ENCODE peak calls at places on chromosome 19, in nine cellular contexts. One of them, this sample, is unnamed.

GRCh38 chr19:52991021-52991420 is 22.7 kb upstream of the ERVV-1 start:
- DNase-seq in left ventricle myocardium inferior: no peak
- DNase-seq in omental fat pad: no peak
- DNase-seq in endodermal cell: no peak
- DNase-seq in uterus: no peak
- DNase-seq in AG04449: no peak
- DNase-seq in activated CD8-positive, alpha-beta T cell treated with anti-CD3 and anti-CD28 coated beads for 36 hours: no peak
- DNase-seq in neural progenitor cell: no peak
- DNase-seq in GM06990: no peak
- DNase-seq in this sample: no peak

GRCh38 chr19:1929051-1929742 is 11.8 kb upstream of the CSNK1G2 start:
- DNase-seq in left ventricle myocardium inferior: peak; percentile 81
- DNase-seq in omental fat pad: peak; percentile 65
- DNase-seq in endodermal cell: peak; percentile 95
- DNase-seq in uterus: peak; percentile 72
- DNase-seq in AG04449: no peak
- DNase-seq in activated CD8-positive, alpha-beta T cell treated with anti-CD3 and anti-CD28 coated beads for 36 hours: peak; percentile 87
- DNase-seq in neural progenitor cell: peak; percentile 93
- DNase-seq in GM06990: peak; percentile 87
- DNase-seq in this sample: peak; percentile 83

GRCh38 chr19:6018786-6019185 is 40.8 kb upstream of the RANBP3 start:
- DNase-seq in left ventricle myocardium inferior: no peak
- DNase-seq in omental fat pad: no peak
- DNase-seq in endodermal cell: peak; percentile 90
- DNase-seq in uterus: no peak
- DNase-seq in AG04449: no peak
- DNase-seq in activated CD8-positive, alpha-beta T cell treated with anti-CD3 and anti-CD28 coated beads for 36 hours: peak; percentile 37
- DNase-seq in neural progenitor cell: peak; percentile 70
- DNase-seq in GM06990: no peak
- DNase-seq in this sample: no peak

GRCh38 chr19:16327911-16328823 is 3.5 kb downstream of the KLF2 start:
- DNase-seq in left ventricle myocardium inferior: peak; percentile 79
- DNase-seq in omental fat pad: peak; percentile 66
- DNase-seq in endodermal cell: no peak
- DNase-seq in uterus: peak; percentile 85
- DNase-seq in AG04449: no peak
- DNase-seq in activated CD8-positive, alpha-beta T cell treated with anti-CD3 and anti-CD28 coated beads for 36 hours: peak; percentile 65
- DNase-seq in neural progenitor cell: no peak
- DNase-seq in GM06990: peak; percentile 47
- DNase-seq in this sample: no peak

GRCh38 chr19:31339405-31339804 is 9.8 kb downstream of the TSHZ3 start:
- DNase-seq in left ventricle myocardium inferior: no peak
- DNase-seq in omental fat pad: no peak
- DNase-seq in endodermal cell: no peak
- DNase-seq in uterus: no peak
- DNase-seq in AG04449: no peak
- DNase-seq in activated CD8-positive, alpha-beta T cell treated with anti-CD3 and anti-CD28 coated beads for 36 hours: no peak
- DNase-seq in neural progenitor cell: no peak
- DNase-seq in GM06990: no peak
- DNase-seq in this sample: no peak

GRCh38 chr19:13684021-13684420 is 80.3 kb upstream of the MRI1 start:
- DNase-seq in left ventricle myocardium inferior: no peak
- DNase-seq in omental fat pad: no peak
- DNase-seq in endodermal cell: no peak
- DNase-seq in uterus: no peak
- DNase-seq in AG04449: no peak
- DNase-seq in activated CD8-positive, alpha-beta T cell treated with anti-CD3 and anti-CD28 coated beads for 36 hours: no peak
- DNase-seq in neural progenitor cell: no peak
- DNase-seq in GM06990: no peak
- DNase-seq in this sample: no peak

GRCh38 chr19:374886-375235 is 30.3 kb upstream of the MIER2 start:
- DNase-seq in left ventricle myocardium inferior: no peak
- DNase-seq in omental fat pad: no peak
- DNase-seq in endodermal cell: peak; percentile 43
- DNase-seq in uterus: no peak
- DNase-seq in AG04449: no peak
- DNase-seq in activated CD8-positive, alpha-beta T cell treated with anti-CD3 and anti-CD28 coated beads for 36 hours: no peak
- DNase-seq in neural progenitor cell: no peak
- DNase-seq in GM06990: no peak
- DNase-seq in this sample: no peak

GRCh38 chr19:35670686-35671085 is 4.4 kb downstream of the UPK1A start:
- DNase-seq in left ventricle myocardium inferior: no peak
- DNase-seq in omental fat pad: no peak
- DNase-seq in endodermal cell: no peak
- DNase-seq in uterus: no peak
- DNase-seq in AG04449: no peak
- DNase-seq in activated CD8-positive, alpha-beta T cell treated with anti-CD3 and anti-CD28 coated beads for 36 hours: no peak
- DNase-seq in neural progenitor cell: no peak
- DNase-seq in GM06990: no peak
- DNase-seq in this sample: no peak

GRCh38 chr19:46573679-46574522 is 27.2 kb upstream of the CALM3 start:
- DNase-seq in left ventricle myocardium inferior: no peak
- DNase-seq in omental fat pad: no peak
- DNase-seq in endodermal cell: peak; percentile 50
- DNase-seq in uterus: no peak
- DNase-seq in AG04449: no peak
- DNase-seq in activated CD8-positive, alpha-beta T cell treated with anti-CD3 and anti-CD28 coated beads for 36 hours: no peak
- DNase-seq in neural progenitor cell: no peak
- DNase-seq in GM06990: no peak
- DNase-seq in this sample: no peak

GRCh38 chr19:46574533-46574932 is 26.6 kb upstream of the CALM3 start:
- DNase-seq in left ventricle myocardium inferior: no peak
- DNase-seq in omental fat pad: no peak
- DNase-seq in endodermal cell: peak; percentile 74
- DNase-seq in uterus: no peak
- DNase-seq in AG04449: no peak
- DNase-seq in activated CD8-positive, alpha-beta T cell treated with anti-CD3 and anti-CD28 coated beads for 36 hours: peak; percentile 68
- DNase-seq in neural progenitor cell: peak; percentile 9
- DNase-seq in GM06990: no peak
- DNase-seq in this sample: no peak

GRCh38 chr19:46578450-46578849 is 22.7 kb upstream of the CALM3 start:
- DNase-seq in left ventricle myocardium inferior: no peak
- DNase-seq in omental fat pad: no peak
- DNase-seq in endodermal cell: no peak
- DNase-seq in uterus: no peak
- DNase-seq in AG04449: no peak
- DNase-seq in activated CD8-positive, alpha-beta T cell treated with anti-CD3 and anti-CD28 coated beads for 36 hours: no peak
- DNase-seq in neural progenitor cell: no peak
- DNase-seq in GM06990: no peak
- DNase-seq in this sample: no peak

GRCh38 chr19:46580247-46580646 is 20.9 kb upstream of the CALM3 start:
- DNase-seq in left ventricle myocardium inferior: no peak
- DNase-seq in omental fat pad: no peak
- DNase-seq in endodermal cell: no peak
- DNase-seq in uterus: no peak
- DNase-seq in AG04449: no peak
- DNase-seq in activated CD8-positive, alpha-beta T cell treated with anti-CD3 and anti-CD28 coated beads for 36 hours: no peak
- DNase-seq in neural progenitor cell: no peak
- DNase-seq in GM06990: no peak
- DNase-seq in this sample: no peak

DNA sequence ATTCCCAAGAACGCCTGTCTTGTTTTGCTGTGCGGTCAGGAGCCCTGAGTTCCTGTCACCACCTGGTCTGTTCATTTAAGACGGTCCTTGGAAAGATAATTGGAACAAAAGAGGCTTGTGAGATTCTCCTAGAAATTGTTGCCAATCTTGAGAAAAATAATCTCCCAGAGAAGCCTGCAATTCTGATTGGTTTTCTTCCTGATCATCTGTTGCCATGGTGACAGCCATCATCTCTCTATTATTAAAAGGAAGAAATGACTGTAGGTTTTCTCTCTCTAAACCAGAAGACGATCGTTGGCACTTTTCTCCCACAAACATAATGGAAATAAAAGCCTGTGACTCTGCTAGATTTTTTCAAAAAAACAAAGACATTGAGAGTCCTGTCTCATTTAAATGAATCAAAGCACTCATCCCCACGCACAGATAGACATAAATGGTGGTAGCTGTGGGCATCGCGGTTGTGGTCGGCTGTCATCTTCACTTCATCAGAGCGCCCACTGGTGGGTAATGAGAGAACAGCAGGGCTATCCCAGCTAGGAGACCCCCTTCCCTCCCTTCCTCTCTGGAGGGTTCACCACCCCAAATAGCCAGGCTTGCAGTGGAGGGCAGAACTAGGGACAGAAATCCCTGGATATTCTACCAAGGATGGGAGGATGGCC is 21.7 kb upstream of the CALM3 start:
- DNase-seq in left ventricle myocardium inferior: no peak
- DNase-seq in omental fat pad: no peak
- DNase-seq in endodermal cell: peak; percentile 81
- DNase-seq in uterus: no peak
- DNase-seq in AG04449: no peak
- DNase-seq in activated CD8-positive, alpha-beta T cell treated with anti-CD3 and anti-CD28 coated beads for 36 hours: peak; percentile 76
- DNase-seq in neural progenitor cell: peak; percentile 55
- DNase-seq in GM06990: no peak
- DNase-seq in this sample: no peak
- TF ChIP-seq CTCF in left ventricle myocardium inferior: peak; percentile 35
- TF ChIP-seq CTCF in omental fat pad: no peak
- TF ChIP-seq CTCF in endodermal cell: peak; percentile 75
- TF ChIP-seq CTCF in uterus: no peak
- TF ChIP-seq CTCF in AG04449: peak; percentile 37
- TF ChIP-seq CTCF in activated CD8-positive, alpha-beta T cell treated with anti-CD3 and anti-CD28 coated beads for 36 hours: peak; percentile 56
- TF ChIP-seq CTCF in neural progenitor cell: peak; percentile 68
- TF ChIP-seq CTCF in GM06990: peak; percentile 66
- TF ChIP-seq CTCF in this sample: peak; percentile 39

DNA sequence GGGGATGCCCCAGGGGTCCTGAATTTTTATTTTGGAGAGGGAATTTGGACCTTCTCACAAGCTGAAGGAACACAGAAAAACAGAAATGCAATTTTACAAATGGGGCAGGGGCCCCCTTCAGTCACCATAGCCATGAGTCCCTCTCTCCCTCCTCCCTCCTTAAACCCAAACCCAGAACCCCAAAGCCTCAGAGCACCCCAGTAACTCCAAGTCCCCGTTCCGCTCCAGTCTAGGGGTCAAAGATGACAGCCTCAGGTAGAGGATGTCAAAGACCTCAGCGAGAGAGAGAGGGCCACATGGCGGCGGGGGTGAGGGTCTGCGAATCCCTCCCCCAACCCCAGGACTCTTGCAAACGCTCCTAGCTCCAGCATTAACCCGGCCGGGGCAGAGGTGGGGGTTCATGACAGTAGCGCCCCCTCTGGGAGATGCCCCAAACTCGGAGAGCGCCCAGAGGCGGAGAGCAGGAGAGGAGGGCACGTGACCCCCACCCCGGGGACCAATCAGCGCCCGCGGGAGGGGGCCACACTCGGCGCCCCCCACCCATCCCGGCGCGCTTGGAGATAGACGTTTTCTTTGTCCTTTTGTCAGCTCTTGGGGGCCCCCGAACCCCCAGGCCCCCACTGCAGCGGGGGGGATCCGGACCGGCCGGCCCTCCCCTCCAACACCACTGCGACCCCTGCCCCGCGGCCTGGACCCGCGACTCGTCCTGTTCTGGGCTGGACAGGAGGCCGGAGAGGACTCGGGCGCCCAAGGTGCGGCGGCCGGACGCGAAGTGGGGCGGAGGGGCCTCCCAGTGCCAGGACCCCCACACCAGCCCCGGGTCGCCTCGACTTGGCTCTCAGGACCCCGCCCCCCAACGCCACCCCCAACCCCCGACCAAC is 20.8 kb upstream of the SEMA6B start:
- DNase-seq in left ventricle myocardium inferior: no peak
- DNase-seq in omental fat pad: no peak
- DNase-seq in endodermal cell: peak; percentile 88
- DNase-seq in uterus: no peak
- DNase-seq in AG04449: no peak
- DNase-seq in activated CD8-positive, alpha-beta T cell treated with anti-CD3 and anti-CD28 coated beads for 36 hours: no peak
- DNase-seq in neural progenitor cell: peak; percentile 78
- DNase-seq in GM06990: no peak
- DNase-seq in this sample: no peak
- TF ChIP-seq CTCF in left ventricle myocardium inferior: no peak
- TF ChIP-seq CTCF in omental fat pad: no peak
- TF ChIP-seq CTCF in endodermal cell: peak; percentile 60
- TF ChIP-seq CTCF in uterus: no peak
- TF ChIP-seq CTCF in AG04449: peak; percentile 31
- TF ChIP-seq CTCF in activated CD8-positive, alpha-beta T cell treated with anti-CD3 and anti-CD28 coated beads for 36 hours: no peak
- TF ChIP-seq CTCF in neural progenitor cell: peak; percentile 63
- TF ChIP-seq CTCF in GM06990: no peak
- TF ChIP-seq CTCF in this sample: no peak

DNA sequence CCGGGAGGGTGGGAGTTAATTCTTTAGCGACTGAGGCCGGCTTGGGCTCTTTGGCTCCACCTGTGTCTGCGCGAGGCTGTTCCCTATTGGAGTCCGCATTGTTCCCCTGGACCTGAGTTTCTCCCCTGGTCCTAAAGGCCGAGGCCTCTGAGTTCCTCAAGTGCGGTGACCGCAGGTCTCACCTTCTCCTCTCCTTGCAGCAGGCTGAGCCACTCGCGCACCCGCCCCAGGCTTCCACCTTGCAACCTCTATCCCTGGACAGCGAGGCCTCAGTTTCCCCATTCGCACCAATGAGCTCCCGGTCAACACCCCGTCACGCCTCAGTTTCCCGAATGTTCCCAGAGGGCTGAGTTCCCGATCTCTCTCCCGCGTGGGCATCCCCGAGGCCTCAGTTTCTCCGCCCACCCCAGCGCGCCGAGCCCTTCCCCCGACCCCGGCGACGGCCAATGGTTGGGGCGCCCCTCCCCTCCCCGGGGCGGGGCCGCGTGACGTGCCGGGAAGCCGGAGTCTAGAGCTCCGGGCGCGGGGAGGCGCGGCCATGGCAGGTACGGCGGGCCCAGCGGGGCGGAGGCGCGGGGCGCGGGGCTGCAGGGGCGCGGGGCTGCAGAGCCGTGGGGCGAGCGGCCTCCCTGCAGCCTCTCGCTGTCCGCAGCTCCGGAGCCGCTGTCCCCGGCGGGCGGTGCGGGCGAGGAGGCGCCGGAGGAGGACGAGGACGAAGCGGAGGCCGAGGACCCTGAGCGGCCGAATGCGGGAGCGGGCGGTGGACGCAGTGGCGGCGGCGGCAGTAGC is at the start of gene MPND:
- DNase-seq in left ventricle myocardium inferior: peak; percentile 96
- DNase-seq in omental fat pad: peak; percentile 84
- DNase-seq in endodermal cell: peak; percentile 96
- DNase-seq in uterus: peak; percentile 93
- DNase-seq in AG04449: no peak
- DNase-seq in activated CD8-positive, alpha-beta T cell treated with anti-CD3 and anti-CD28 coated beads for 36 hours: peak; percentile 95
- DNase-seq in neural progenitor cell: peak; percentile 96
- DNase-seq in GM06990: peak; percentile 92
- DNase-seq in this sample: peak; percentile 96
- TF ChIP-seq CTCF in left ventricle myocardium inferior: peak; percentile 37
- TF ChIP-seq CTCF in omental fat pad: no peak
- TF ChIP-seq CTCF in endodermal cell: peak; percentile 62
- TF ChIP-seq CTCF in uterus: no peak
- TF ChIP-seq CTCF in AG04449: peak; percentile 38
- TF ChIP-seq CTCF in activated CD8-positive, alpha-beta T cell treated with anti-CD3 and anti-CD28 coated beads for 36 hours: peak; percentile 27
- TF ChIP-seq CTCF in neural progenitor cell: peak; percentile 45
- TF ChIP-seq CTCF in GM06990: peak; percentile 38
- TF ChIP-seq CTCF in this sample: peak; percentile 11

GRCh38 chr19:38082256-38083118 is 141.5 kb downstream of the DPF1 start:
- DNase-seq in left ventricle myocardium inferior: no peak
- DNase-seq in omental fat pad: no peak
- DNase-seq in endodermal cell: no peak
- DNase-seq in uterus: no peak
- DNase-seq in AG04449: no peak
- DNase-seq in activated CD8-positive, alpha-beta T cell treated with anti-CD3 and anti-CD28 coated beads for 36 hours: no peak
- DNase-seq in neural progenitor cell: no peak
- DNase-seq in GM06990: no peak
- DNase-seq in this sample: no peak

GRCh38 chr19:38081547-38082255 is 142.3 kb downstream of the DPF1 start:
- DNase-seq in left ventricle myocardium inferior: no peak
- DNase-seq in omental fat pad: no peak
- DNase-seq in endodermal cell: no peak
- DNase-seq in uterus: no peak
- DNase-seq in AG04449: no peak
- DNase-seq in activated CD8-positive, alpha-beta T cell treated with anti-CD3 and anti-CD28 coated beads for 36 hours: no peak
- DNase-seq in neural progenitor cell: no peak
- DNase-seq in GM06990: no peak
- DNase-seq in this sample: no peak

GRCh38 chr19:38079926-38080380 is 144.1 kb downstream of the DPF1 start:
- DNase-seq in left ventricle myocardium inferior: no peak
- DNase-seq in omental fat pad: no peak
- DNase-seq in endodermal cell: peak; percentile 56
- DNase-seq in uterus: no peak
- DNase-seq in AG04449: peak; percentile 70
- DNase-seq in activated CD8-positive, alpha-beta T cell treated with anti-CD3 and anti-CD28 coated beads for 36 hours: peak; percentile 7
- DNase-seq in neural progenitor cell: no peak
- DNase-seq in GM06990: peak; percentile 71
- DNase-seq in this sample: no peak

GRCh38 chr19:38089440-38089839 is 134.6 kb downstream of the DPF1 start:
- DNase-seq in left ventricle myocardium inferior: no peak
- DNase-seq in omental fat pad: no peak
- DNase-seq in endodermal cell: no peak
- DNase-seq in uterus: no peak
- DNase-seq in AG04449: no peak
- DNase-seq in activated CD8-positive, alpha-beta T cell treated with anti-CD3 and anti-CD28 coated beads for 36 hours: no peak
- DNase-seq in neural progenitor cell: no peak
- DNase-seq in GM06990: no peak
- DNase-seq in this sample: no peak

DNA sequence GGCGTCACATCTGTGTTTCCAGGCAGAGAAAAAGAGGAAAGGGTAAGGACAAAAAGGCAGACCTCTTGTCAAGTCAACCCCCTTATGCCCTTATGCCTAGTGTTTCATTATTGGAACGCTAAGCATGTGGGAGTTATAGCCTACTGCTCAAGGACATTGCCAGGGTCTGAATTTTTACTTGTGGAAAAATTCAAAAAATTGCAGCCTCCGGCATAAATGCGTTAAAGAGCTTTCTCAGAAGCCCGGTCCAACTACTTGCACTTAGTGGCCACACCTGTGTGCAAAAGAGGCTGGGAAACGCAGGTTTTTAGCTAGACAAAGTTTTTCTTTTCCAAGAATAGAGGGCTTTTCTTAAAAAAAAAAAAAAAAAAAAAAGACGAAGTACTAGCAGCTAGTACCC is 139.8 kb downstream of the DPF1 start:
- DNase-seq in left ventricle myocardium inferior: no peak
- DNase-seq in omental fat pad: no peak
- DNase-seq in endodermal cell: no peak
- DNase-seq in uterus: no peak
- DNase-seq in AG04449: no peak
- DNase-seq in activated CD8-positive, alpha-beta T cell treated with anti-CD3 and anti-CD28 coated beads for 36 hours: no peak
- DNase-seq in neural progenitor cell: no peak
- DNase-seq in GM06990: no peak
- DNase-seq in this sample: no peak
- TF ChIP-seq CTCF in left ventricle myocardium inferior: no peak
- TF ChIP-seq CTCF in omental fat pad: no peak
- TF ChIP-seq CTCF in endodermal cell: no peak
- TF ChIP-seq CTCF in uterus: no peak
- TF ChIP-seq CTCF in AG04449: no peak
- TF ChIP-seq CTCF in activated CD8-positive, alpha-beta T cell treated with anti-CD3 and anti-CD28 coated beads for 36 hours: no peak
- TF ChIP-seq CTCF in neural progenitor cell: no peak
- TF ChIP-seq CTCF in GM06990: no peak
- TF ChIP-seq CTCF in this sample: no peak